ENCODE peak calls at places on chromosomes 11 and 22, in seven cellular contexts. One of them, this sample, is unnamed.

GRCh38 chr22:20745177-20745576 is 28.7 kb upstream of the SERPIND1 start:
- DNase-seq in A549: no peak
- DNase-seq in SK-N-SH: no peak
- DNase-seq in stomach: no peak
- DNase-seq in transverse colon: no peak
- DNase-seq in sigmoid colon: no peak
- DNase-seq in suprapubic skin: no peak
- DNase-seq in this sample: no peak

GRCh38 chr22:23800297-23801237 is 13.8 kb downstream of the SMARCB1 start:
- DNase-seq in A549: no peak
- DNase-seq in SK-N-SH: no peak
- DNase-seq in stomach: no peak
- DNase-seq in transverse colon: no peak
- DNase-seq in sigmoid colon: no peak
- DNase-seq in suprapubic skin: no peak
- DNase-seq in this sample: no peak

GRCh38 chr11:128311742-128312719 is 275.3 kb downstream of the ETS1 start:
- DNase-seq in A549: no peak
- DNase-seq in SK-N-SH: no peak
- DNase-seq in stomach: no peak
- DNase-seq in transverse colon: no peak
- DNase-seq in sigmoid colon: no peak
- DNase-seq in suprapubic skin: no peak
- DNase-seq in this sample: no peak

GRCh38 chr11:62574363-62575057 is 819 bp upstream of the EEF1G start:
- DNase-seq in A549: no peak
- DNase-seq in SK-N-SH: peak
- DNase-seq in stomach: peak
- DNase-seq in transverse colon: peak
- DNase-seq in sigmoid colon: no peak
- DNase-seq in suprapubic skin: no peak
- DNase-seq in this sample: peak

GRCh38 chr11:72483412-72484186 is 49.3 kb upstream of the CLPB start:
- DNase-seq in A549: peak
- DNase-seq in SK-N-SH: no peak
- DNase-seq in stomach: no peak
- DNase-seq in transverse colon: no peak
- DNase-seq in sigmoid colon: no peak
- DNase-seq in suprapubic skin: no peak
- DNase-seq in this sample: no peak

GRCh38 chr11:94740083-94740974 is 27.8 kb upstream of the AMOTL1 start:
- DNase-seq in A549: no peak
- DNase-seq in SK-N-SH: peak
- DNase-seq in stomach: no peak
- DNase-seq in transverse colon: peak
- DNase-seq in sigmoid colon: peak
- DNase-seq in suprapubic skin: no peak
- DNase-seq in this sample: peak

GRCh38 chr11:7851391-7851790 is 54.6 kb upstream of the OR5P2 start:
- DNase-seq in A549: no peak
- DNase-seq in SK-N-SH: no peak
- DNase-seq in stomach: no peak
- DNase-seq in transverse colon: no peak
- DNase-seq in sigmoid colon: no peak
- DNase-seq in suprapubic skin: no peak
- DNase-seq in this sample: no peak

GRCh38 chr22:25193548-25193947 is 6.1 kb upstream of the CRYBB3 start:
- DNase-seq in A549: no peak
- DNase-seq in SK-N-SH: no peak
- DNase-seq in stomach: no peak
- DNase-seq in transverse colon: no peak
- DNase-seq in sigmoid colon: no peak
- DNase-seq in suprapubic skin: no peak
- DNase-seq in this sample: no peak

GRCh38 chr11:129324533-129325175 is 51.0 kb upstream of the BARX2 start:
- DNase-seq in A549: peak
- DNase-seq in SK-N-SH: no peak
- DNase-seq in stomach: peak
- DNase-seq in transverse colon: peak
- DNase-seq in sigmoid colon: no peak
- DNase-seq in suprapubic skin: no peak
- DNase-seq in this sample: no peak

GRCh38 chr11:34266090-34266912 is 91.5 kb downstream of the ABTB2 start:
- DNase-seq in A549: no peak
- DNase-seq in SK-N-SH: no peak
- DNase-seq in stomach: no peak
- DNase-seq in transverse colon: no peak
- DNase-seq in sigmoid colon: peak
- DNase-seq in suprapubic skin: no peak
- DNase-seq in this sample: peak

GRCh38 chr11:8273281-8273680 is 9.6 kb upstream of the LMO1 start:
- DNase-seq in A549: no peak
- DNase-seq in SK-N-SH: no peak
- DNase-seq in stomach: no peak
- DNase-seq in transverse colon: no peak
- DNase-seq in sigmoid colon: no peak
- DNase-seq in suprapubic skin: no peak
- DNase-seq in this sample: no peak

GRCh38 chr11:10930224-10930960 is 72.5 kb upstream of the ZBED5 start:
- DNase-seq in A549: no peak
- DNase-seq in SK-N-SH: no peak
- DNase-seq in stomach: no peak
- DNase-seq in transverse colon: peak
- DNase-seq in sigmoid colon: no peak
- DNase-seq in suprapubic skin: no peak
- DNase-seq in this sample: no peak

GRCh38 chr11:111765320-111765983 is 737 bp downstream of the PPP2R1B start:
- DNase-seq in A549: no peak
- DNase-seq in SK-N-SH: no peak
- DNase-seq in stomach: no peak
- DNase-seq in transverse colon: no peak
- DNase-seq in sigmoid colon: no peak
- DNase-seq in suprapubic skin: peak
- DNase-seq in this sample: no peak

GRCh38 chr22:24445481-24446290 is 18.3 kb downstream of the ADORA2A start:
- DNase-seq in A549: no peak
- DNase-seq in SK-N-SH: peak
- DNase-seq in stomach: no peak
- DNase-seq in transverse colon: no peak
- DNase-seq in sigmoid colon: no peak
- DNase-seq in suprapubic skin: no peak
- DNase-seq in this sample: no peak

GRCh38 chr11:32386770-32387377 is 48.5 kb downstream of the WT1 start:
- DNase-seq in A549: no peak
- DNase-seq in SK-N-SH: peak
- DNase-seq in stomach: no peak
- DNase-seq in transverse colon: no peak
- DNase-seq in sigmoid colon: no peak
- DNase-seq in suprapubic skin: no peak
- DNase-seq in this sample: no peak

GRCh38 chr22:32804823-32805585 is 3.5 kb downstream of the TIMP3 start:
- DNase-seq in A549: no peak
- DNase-seq in SK-N-SH: no peak
- DNase-seq in stomach: no peak
- DNase-seq in transverse colon: no peak
- DNase-seq in sigmoid colon: no peak
- DNase-seq in suprapubic skin: no peak
- DNase-seq in this sample: no peak

GRCh38 chr22:36244522-36245391 is 5.4 kb upstream of the APOL2 start:
- DNase-seq in A549: no peak
- DNase-seq in SK-N-SH: no peak
- DNase-seq in stomach: no peak
- DNase-seq in transverse colon: no peak
- DNase-seq in sigmoid colon: no peak
- DNase-seq in suprapubic skin: no peak
- DNase-seq in this sample: no peak

GRCh38 chr11:74626604-74627003 is 34.2 kb downstream of the POLD3 start:
- DNase-seq in A549: no peak
- DNase-seq in SK-N-SH: no peak
- DNase-seq in stomach: no peak
- DNase-seq in transverse colon: no peak
- DNase-seq in sigmoid colon: no peak
- DNase-seq in suprapubic skin: no peak
- DNase-seq in this sample: no peak

GRCh38 chr22:42299586-42300285 is 29.3 kb upstream of the TCF20 start:
- DNase-seq in A549: no peak
- DNase-seq in SK-N-SH: no peak
- DNase-seq in stomach: peak
- DNase-seq in transverse colon: peak
- DNase-seq in sigmoid colon: no peak
- DNase-seq in suprapubic skin: no peak
- DNase-seq in this sample: no peak

GRCh38 chr11:26649884-26650283 is 72.0 kb downstream of the SLC5A12 start:
- DNase-seq in A549: peak
- DNase-seq in SK-N-SH: peak
- DNase-seq in stomach: peak
- DNase-seq in transverse colon: peak
- DNase-seq in sigmoid colon: peak
- DNase-seq in suprapubic skin: no peak
- DNase-seq in this sample: no peak

DNA sequence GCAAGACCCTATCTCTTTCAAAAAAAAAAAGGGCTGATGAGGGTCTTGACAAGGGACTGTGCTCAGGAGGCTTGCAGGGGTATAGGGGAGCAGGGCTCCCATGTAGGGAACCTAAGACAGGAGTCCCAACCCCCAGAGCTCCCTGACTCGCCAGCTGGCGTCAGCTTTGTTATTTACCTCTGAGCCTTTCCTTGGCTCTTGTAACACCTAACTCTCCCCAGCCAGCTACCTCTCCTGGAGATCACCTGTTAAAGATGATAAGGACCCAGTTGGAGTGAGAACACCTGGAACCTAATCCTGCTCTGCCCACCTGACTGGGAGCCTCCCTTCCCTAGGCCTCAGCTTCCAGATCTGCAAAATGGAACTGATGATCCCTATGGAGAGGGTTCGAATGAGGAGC is 13.2 kb downstream of the SLC35E4 start:
- DNase-seq in A549: no peak
- DNase-seq in SK-N-SH: no peak
- DNase-seq in stomach: peak
- DNase-seq in transverse colon: no peak
- DNase-seq in sigmoid colon: no peak
- DNase-seq in suprapubic skin: no peak
- DNase-seq in this sample: no peak
- TF ChIP-seq EP300 in A549: no peak
- TF ChIP-seq EP300 in SK-N-SH: no peak
- TF ChIP-seq EP300 in stomach: no peak
- TF ChIP-seq EP300 in transverse colon: no peak
- TF ChIP-seq EP300 in sigmoid colon: no peak
- TF ChIP-seq EP300 in suprapubic skin: no peak
- TF ChIP-seq EP300 in this sample: no peak

GRCh38 chr11:134390706-134391105 is 21.3 kb downstream of the B3GAT1 start:
- DNase-seq in A549: no peak
- DNase-seq in SK-N-SH: no peak
- DNase-seq in stomach: no peak
- DNase-seq in transverse colon: no peak
- DNase-seq in sigmoid colon: no peak
- DNase-seq in suprapubic skin: no peak
- DNase-seq in this sample: no peak

GRCh38 chr11:134393638-134394037 is 18.4 kb downstream of the B3GAT1 start:
- DNase-seq in A549: peak
- DNase-seq in SK-N-SH: peak
- DNase-seq in stomach: peak
- DNase-seq in transverse colon: peak
- DNase-seq in sigmoid colon: no peak
- DNase-seq in suprapubic skin: no peak
- DNase-seq in this sample: no peak

GRCh38 chr11:134391170-134391569 is 20.9 kb downstream of the B3GAT1 start:
- DNase-seq in A549: no peak
- DNase-seq in SK-N-SH: no peak
- DNase-seq in stomach: no peak
- DNase-seq in transverse colon: no peak
- DNase-seq in sigmoid colon: no peak
- DNase-seq in suprapubic skin: no peak
- DNase-seq in this sample: no peak

GRCh38 chr11:134392953-134393615 is 19.0 kb downstream of the B3GAT1 start:
- DNase-seq in A549: no peak
- DNase-seq in SK-N-SH: no peak
- DNase-seq in stomach: no peak
- DNase-seq in transverse colon: no peak
- DNase-seq in sigmoid colon: no peak
- DNase-seq in suprapubic skin: no peak
- DNase-seq in this sample: no peak

GRCh38 chr11:134391656-134392055 is 20.4 kb downstream of the B3GAT1 start:
- DNase-seq in A549: no peak
- DNase-seq in SK-N-SH: no peak
- DNase-seq in stomach: no peak
- DNase-seq in transverse colon: no peak
- DNase-seq in sigmoid colon: no peak
- DNase-seq in suprapubic skin: no peak
- DNase-seq in this sample: no peak
- H3K4me3 ChIP-seq in A549: no peak
- H3K4me3 ChIP-seq in SK-N-SH: no peak
- H3K4me3 ChIP-seq in stomach: no peak
- H3K4me3 ChIP-seq in transverse colon: no peak
- H3K4me3 ChIP-seq in sigmoid colon: no peak
- H3K4me3 ChIP-seq in suprapubic skin: no peak
- H3K4me3 ChIP-seq in this sample: no peak

GRCh38 chr22:29267858-29268510 is at the start of the genes EWSR1 and RHBDD3:
- DNase-seq in A549: peak
- DNase-seq in SK-N-SH: peak
- DNase-seq in stomach: peak
- DNase-seq in transverse colon: peak
- DNase-seq in sigmoid colon: peak
- DNase-seq in suprapubic skin: peak
- DNase-seq in this sample: peak
- TF ChIP-seq EP300 in A549: no peak
- TF ChIP-seq EP300 in SK-N-SH: peak
- TF ChIP-seq EP300 in stomach: no peak
- TF ChIP-seq EP300 in transverse colon: no peak
- TF ChIP-seq EP300 in sigmoid colon: no peak
- TF ChIP-seq EP300 in suprapubic skin: no peak
- TF ChIP-seq EP300 in this sample: no peak

DNA sequence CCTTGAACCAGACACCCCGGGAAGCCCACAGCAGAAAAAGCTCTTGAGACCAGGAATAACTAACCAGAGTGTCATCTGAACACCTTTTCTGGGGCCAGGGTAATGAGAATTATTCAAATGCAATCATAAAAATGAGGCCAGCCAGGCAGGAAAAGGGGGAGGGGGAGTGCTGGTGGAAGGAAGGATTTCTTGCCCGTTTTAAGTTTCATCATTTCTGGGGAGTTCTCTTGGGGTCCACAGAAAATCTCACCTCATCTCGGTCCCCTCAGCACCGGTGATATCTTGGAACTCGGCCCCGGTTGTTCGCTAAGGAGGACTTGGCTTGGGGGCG is 495 bp upstream of the PKNOX2 start:
- DNase-seq in A549: no peak
- DNase-seq in SK-N-SH: no peak
- DNase-seq in stomach: no peak
- DNase-seq in transverse colon: no peak
- DNase-seq in sigmoid colon: no peak
- DNase-seq in suprapubic skin: no peak
- DNase-seq in this sample: no peak
- H3K4me3 ChIP-seq in A549: peak
- H3K4me3 ChIP-seq in SK-N-SH: peak
- H3K4me3 ChIP-seq in stomach: peak
- H3K4me3 ChIP-seq in transverse colon: no peak
- H3K4me3 ChIP-seq in sigmoid colon: peak
- H3K4me3 ChIP-seq in suprapubic skin: peak
- H3K4me3 ChIP-seq in this sample: peak

GRCh38 chr22:46803031-46803880 is 40.8 kb downstream of the TBC1D22A start:
- DNase-seq in A549: peak
- DNase-seq in SK-N-SH: peak
- DNase-seq in stomach: peak
- DNase-seq in transverse colon: peak
- DNase-seq in sigmoid colon: peak
- DNase-seq in suprapubic skin: no peak
- DNase-seq in this sample: no peak
- TF ChIP-seq EP300 in A549: no peak
- TF ChIP-seq EP300 in SK-N-SH: no peak
- TF ChIP-seq EP300 in stomach: no peak
- TF ChIP-seq EP300 in transverse colon: no peak
- TF ChIP-seq EP300 in sigmoid colon: no peak
- TF ChIP-seq EP300 in suprapubic skin: no peak
- TF ChIP-seq EP300 in this sample: no peak